ENCODE peak calls at places on chromosomes 13 and 19, in six cellular contexts. C, D, S, Z, K and R are unnamed samples.

GRCh38 chr19:9917322-9917721 is 19.0 kb downstream of the OLFM2 start:
- DNase-seq in K (no peak), D (no peak), S (no peak), Z (peak; percentile 58), C (no peak), R (peak; percentile 53)

GRCh38 chr13:31204592-31204991 is 4.8 kb downstream of the B3GLCT start:
- DNase-seq in Z (peak; percentile 58), D (no peak), C (no peak), S (no peak), K (no peak), R (peak; percentile 75)

GRCh38 chr13:41196620-41197019 is 2.3 kb upstream of the KBTBD7 start:
- DNase-seq in S (no peak), C (peak; percentile 31), Z (peak; percentile 35), D (no peak), K (no peak), R (peak; percentile 41)

GRCh38 chr19:1668339-1669123 is 16.1 kb upstream of the TCF3 start:
- DNase-seq in C (no peak), S (no peak), D (no peak), Z (no peak), K (peak; percentile 51), R (no peak)

GRCh38 chr13:99027260-99027659 is 49.4 kb upstream of the DOCK9 start:
- DNase-seq in S (no peak), C (no peak), K (no peak), D (no peak), Z (no peak), R (no peak)

GRCh38 chr13:113608967-113609533 is 24.5 kb downstream of the TFDP1 start:
- DNase-seq in S (no peak), D (no peak), Z (no peak), C (no peak), K (peak; percentile 72), R (no peak)

GRCh38 chr19:834216-834615 is 6.6 kb downstream of the AZU1 start:
- DNase-seq in Z (no peak), S (no peak), D (no peak), C (no peak), K (no peak), R (no peak)

GRCh38 chr13:25378528-25378927 is 6.8 kb downstream of the ATP8A2 start:
- DNase-seq in Z (no peak), C (no peak), S (no peak), K (no peak), D (no peak), R (no peak)

GRCh38 chr19:50230379-50231351 is 27.2 kb downstream of the MYH14 start:
- DNase-seq in S (no peak), D (no peak), Z (no peak), C (no peak), K (no peak), R (no peak)

GRCh38 chr13:111204438-111205177 is 89.5 kb downstream of the ARHGEF7 start:
- DNase-seq in S (no peak), D (no peak), Z (peak; percentile 40), K (no peak), C (no peak), R (peak; percentile 79)

GRCh38 chr19:21593008-21593427 is 87.6 kb downstream of the ZNF429 start:
- DNase-seq in Z (no peak), D (no peak), C (no peak), K (no peak), S (no peak), R (no peak)

GRCh38 chr13:51585234-51585672 is 991 bp downstream of the WDFY2 start:
- DNase-seq in D (no peak), K (no peak), C (no peak), Z (no peak), S (no peak), R (peak; percentile 20)

GRCh38 chr19:36032251-36033104 is at the start of gene CLIP3:
- DNase-seq in Z (no peak), S (peak; percentile 38), D (no peak), C (peak; percentile 21), K (no peak), R (no peak)

GRCh38 chr13:44273991-44274810 is 99.4 kb upstream of the SERP2 start:
- DNase-seq in D (no peak), C (peak; percentile 57), K (no peak), S (no peak), Z (no peak), R (no peak)

GRCh38 chr19:28577199-28577598 is 635.8 kb downstream of the UQCRFS1 start:
- DNase-seq in K (no peak), Z (no peak), C (no peak), S (no peak), D (no peak), R (no peak)

GRCh38 chr13:32877491-32877890 is 138.7 kb upstream of the KL start:
- DNase-seq in D (no peak), S (no peak), K (no peak), Z (no peak), C (no peak), R (no peak)

GRCh38 chr13:107743523-107743922 is 471.8 kb downstream of the LIG4 start:
- DNase-seq in Z (no peak), S (no peak), K (no peak), C (no peak), D (no peak), R (no peak)

GRCh38 chr19:51439021-51439465 is 19.2 kb downstream of the SIGLEC8 start:
- DNase-seq in C (peak; percentile 59), Z (peak; percentile 18), S (no peak), D (no peak), K (no peak), R (peak; percentile 15)